ENCODE peak calls at places on chromosomes 13 and 19, in six cellular contexts. T, A, F, J, M and G are unnamed samples.

GRCh38 chr19:48568345-48568886 is 16.4 kb downstream of the SULT2B1 start:
- DNase-seq in M (peak; percentile 76), J (peak; percentile 83), F (peak; percentile 83), T (no peak), A (peak; percentile 26), G (peak; percentile 88)

GRCh38 chr13:33375421-33375820 is 89.9 kb upstream of the STARD13 start:
- DNase-seq in F (no peak), J (no peak), M (no peak), T (no peak), A (no peak), G (no peak)

GRCh38 chr19:4386038-4386782 is 14.1 kb downstream of the SH3GL1 start:
- DNase-seq in M (no peak), J (no peak), A (no peak), F (no peak), T (no peak), G (peak; percentile 53)

GRCh38 chr19:47432499-47432898 is 13.2 kb upstream of the MEIS3 start:
- DNase-seq in T (no peak), J (no peak), A (no peak), F (no peak), M (no peak), G (no peak)

GRCh38 chr19:16794456-16794855 is 34.7 kb upstream of the SIN3B start:
- DNase-seq in F (no peak), J (no peak), T (no peak), M (no peak), A (no peak), G (no peak)

GRCh38 chr19:50688766-50689165 is 30.8 kb downstream of the SHANK1 start:
- DNase-seq in J (no peak), F (no peak), M (no peak), A (no peak), T (no peak), G (no peak)

GRCh38 chr13:45082964-45083363 is 37.3 kb upstream of the GTF2F2 start:
- DNase-seq in M (no peak), A (no peak), F (no peak), J (no peak), T (no peak), G (peak; percentile 66)

GRCh38 chr13:39106216-39106995 is 68.2 kb downstream of the NHLRC3 start:
- DNase-seq in F (no peak), A (no peak), M (no peak), T (no peak), J (no peak), G (no peak)

GRCh38 chr13:51785592-51786424 is 18.2 kb downstream of the DHRS12 start:
- DNase-seq in J (no peak), A (peak; percentile 68), M (no peak), T (no peak), F (no peak), G (peak; percentile 44)

GRCh38 chr19:401836-402535 is 7.0 kb downstream of the C2CD4C start:
- DNase-seq in J (no peak), F (no peak), M (peak; percentile 26), A (no peak), T (no peak), G (no peak)

GRCh38 chr19:45508931-45509691 is 1.8 kb downstream of the VASP start:
- DNase-seq in A (peak; percentile 77), M (peak; percentile 88), F (no peak), J (peak; percentile 49), T (no peak), G (peak; percentile 66)

GRCh38 chr13:30829788-30830637 is 76.1 kb upstream of the MEDAG start:
- DNase-seq in F (no peak), M (no peak), A (no peak), J (no peak), T (no peak), G (no peak)

GRCh38 chr13:96091164-96091931 is 1.4 kb downstream of the HS6ST3 start:
- DNase-seq in F (no peak), M (peak; percentile 64), T (no peak), J (peak; percentile 12), A (peak; percentile 59), G (no peak)

GRCh38 chr13:96089749-96090239 is at the start of gene HS6ST3:
- DNase-seq in F (peak; percentile 5), M (peak; percentile 79), A (peak; percentile 75), T (peak; percentile 38), J (peak; percentile 15), G (no peak)

GRCh38 chr13:96089139-96089538 is 768 bp upstream of the HS6ST3 start:
- DNase-seq in F (no peak), J (no peak), M (no peak), A (no peak), T (no peak), G (no peak)

GRCh38 chr13:96091932-96092253 is 2.0 kb downstream of the HS6ST3 start:
- DNase-seq in J (no peak), T (no peak), F (no peak), M (no peak), A (no peak), G (no peak)

DNA sequence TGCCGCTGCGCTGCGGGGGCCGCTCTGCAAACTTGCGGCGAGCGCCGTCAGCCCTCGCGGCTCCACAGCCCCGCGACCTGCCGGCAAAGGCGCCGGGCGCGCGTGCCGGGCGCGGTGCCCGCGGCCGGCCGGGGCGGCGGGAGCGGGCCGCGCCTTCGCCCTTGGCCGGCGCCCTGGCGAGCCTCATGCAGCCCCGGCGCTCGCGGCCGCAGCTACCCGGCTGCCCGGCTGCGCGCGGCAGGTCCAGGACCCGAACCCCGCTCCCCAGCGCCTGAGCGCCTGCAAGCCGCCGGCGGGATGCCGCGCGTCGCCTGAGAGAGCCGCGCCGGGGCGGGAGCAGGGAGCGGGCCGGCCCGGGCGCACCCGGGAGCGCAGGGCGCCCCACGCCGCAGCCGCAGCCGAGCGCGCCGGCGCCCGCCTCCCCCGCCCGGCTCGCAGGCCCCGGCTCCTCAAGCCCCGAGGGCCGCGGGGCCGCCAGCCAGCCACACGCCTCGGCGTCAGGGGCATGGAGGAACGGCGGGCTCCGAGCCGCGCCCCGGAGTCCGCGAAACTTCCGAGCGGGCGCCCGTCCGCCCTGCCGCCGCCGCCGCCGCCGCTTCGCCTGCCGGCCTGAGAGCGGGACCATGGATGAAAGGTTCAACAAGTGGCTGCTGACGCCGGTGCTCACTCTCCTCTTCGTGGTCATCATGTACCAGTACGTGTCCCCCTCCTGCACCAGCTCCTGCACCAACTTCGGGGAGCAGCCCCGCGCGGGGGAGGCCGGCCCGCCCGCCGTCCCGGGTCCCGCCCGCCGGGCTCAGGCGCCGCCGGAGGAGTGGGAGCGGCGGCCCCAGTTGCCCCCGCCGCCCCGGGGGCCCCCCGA is 564 bp downstream of the HS6ST3 start:
- DNase-seq in M (peak; percentile 40), J (peak; percentile 6), A (peak; percentile 66), F (peak; percentile 0), T (no peak), G (no peak)
- H2AFZ ChIP-seq in M (no peak overlapping the region), J (peak overlapping the region; percentile 89), A (peak overlapping the region; percentile 96), F (no peak overlapping the region), T (peak overlapping the region; percentile 76), G (peak overlapping the region; percentile 80)

GRCh38 chr13:46490129-46490528 is 62.8 kb upstream of the LRCH1 start:
- DNase-seq in T (no peak), J (no peak), A (peak; percentile 47), F (no peak), M (no peak), G (no peak)

GRCh38 chr13:46486270-46486669 is 66.7 kb upstream of the LRCH1 start:
- DNase-seq in J (no peak), M (no peak), F (no peak), A (no peak), T (no peak), G (no peak)

GRCh38 chr13:46491641-46492040 is 61.3 kb upstream of the LRCH1 start:
- DNase-seq in F (no peak), A (no peak), T (no peak), J (no peak), M (no peak), G (no peak)

GRCh38 chr13:46487748-46488147 is 65.2 kb upstream of the LRCH1 start:
- DNase-seq in T (no peak), M (no peak), J (no peak), F (no peak), A (no peak), G (no peak)

GRCh38 chr13:46489586-46490023 is 63.4 kb upstream of the LRCH1 start:
- DNase-seq in A (peak; percentile 18), M (no peak), T (no peak), J (no peak), F (no peak), G (peak; percentile 67)
- H2AFZ ChIP-seq in A (no peak overlapping the region), M (no peak overlapping the region), T (peak overlapping the region; percentile 35), J (no peak overlapping the region), F (no peak overlapping the region), G (no peak overlapping the region)

DNA sequence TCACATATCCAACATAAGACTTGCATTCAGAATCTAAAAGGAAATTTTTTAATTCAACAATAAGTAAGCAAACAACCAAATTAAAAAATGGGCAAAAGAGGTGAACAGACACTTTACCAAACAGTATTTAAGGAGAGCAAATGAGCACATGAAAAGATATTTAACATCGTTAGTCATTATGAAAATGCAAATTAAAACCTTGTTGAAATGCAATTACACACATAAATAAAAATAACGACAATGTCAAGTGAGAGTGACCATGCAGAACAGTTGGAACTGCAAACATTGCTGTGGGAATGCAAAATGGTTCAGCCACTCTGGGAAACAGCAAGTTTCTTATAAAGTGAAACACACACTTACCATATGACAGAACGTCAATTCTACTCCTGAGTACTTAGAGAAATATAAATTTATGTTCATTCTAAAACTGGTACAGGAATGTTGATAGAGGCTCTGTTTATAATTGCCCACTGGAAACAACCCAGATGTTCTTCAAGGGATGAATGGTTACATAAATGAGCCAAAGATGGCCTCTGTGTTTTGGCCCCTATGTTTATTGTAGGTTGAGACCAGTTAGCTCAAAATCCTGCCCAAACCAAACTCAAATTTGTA is 678.1 kb downstream of the UQCRFS1 start:
- DNase-seq in J (no peak), T (no peak), A (no peak), M (no peak), F (no peak), G (no peak)
- H2AFZ ChIP-seq in J (no peak overlapping the region), T (no peak overlapping the region), A (no peak overlapping the region), M (no peak overlapping the region), F (no peak overlapping the region), G (no peak overlapping the region)

GRCh38 chr13:65787087-65787486 is 1443.0 kb downstream of the PCDH9 start:
- DNase-seq in F (no peak), J (no peak), M (no peak), A (no peak), T (no peak), G (peak; percentile 27)

GRCh38 chr13:65784088-65784816 is 1445.9 kb downstream of the PCDH9 start:
- DNase-seq in F (no peak), T (no peak), J (no peak), A (no peak), M (no peak), G (no peak)

DNA sequence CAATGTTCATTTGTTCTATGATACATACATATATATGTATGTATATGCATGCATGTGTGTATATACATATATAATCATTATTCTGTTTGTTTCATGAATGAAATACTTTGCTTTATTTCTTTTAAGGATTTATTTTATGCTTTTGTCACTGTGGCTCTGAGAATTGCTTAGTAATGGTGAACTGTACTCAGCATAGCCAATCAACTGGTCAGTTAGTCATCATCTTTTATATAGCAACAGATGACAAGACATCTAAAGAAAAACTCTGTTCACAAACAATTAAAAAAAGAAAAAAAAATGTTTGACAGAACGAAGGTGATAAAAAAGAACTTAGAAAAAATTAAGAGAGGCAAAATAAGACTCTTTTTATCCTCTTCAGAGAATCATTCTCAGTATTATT is 1440.3 kb downstream of the PCDH9 start:
- DNase-seq in F (no peak), T (no peak), A (no peak), J (no peak), M (no peak), G (peak; percentile 59)
- H2AFZ ChIP-seq in F (no peak overlapping the region), T (no peak overlapping the region), A (no peak overlapping the region), J (no peak overlapping the region), M (no peak overlapping the region), G (no peak overlapping the region)